ENCODE peak calls at places on chromosomes 3 and 15, in seven cellular contexts. G is endothelial cell; X is Peyer's patch; L is CD8-positive, alpha-beta T cell; T is cardiac muscle cell; J is HT1080; F is activated CD4-positive, alpha-beta T cell treated with anti-CD3 and anti-CD28 coated beads for 24 hours. O is an unnamed sample.

GRCh38 chr15:33013827-33014445 is 180.6 kb downstream of the FMN1 start:
- DNase-seq in T (peak; percentile 43), L (no peak), G (no peak), F (no peak), X (no peak), J (peak; percentile 95), O (no peak)

GRCh38 chr3:73037369-73037699 is 24.1 kb upstream of the EBLN2 start:
- DNase-seq in J (peak; percentile 7), T (peak; percentile 35), F (no peak), X (no peak), G (no peak), L (no peak), O (no peak)

GRCh38 chr3:157785071-157785826 is 282.0 kb upstream of the VEPH1 start:
- DNase-seq in F (no peak), T (peak; percentile 84), X (no peak), G (no peak), J (peak; percentile 96), L (no peak), O (no peak)

GRCh38 chr3:144586382-144586781 is 614.8 kb downstream of the DIPK2A start:
- DNase-seq in T (peak; percentile 62), L (no peak), G (no peak), F (no peak), J (no peak), X (no peak), O (no peak)

GRCh38 chr3:61030469-61031035 is 220.7 kb downstream of the FHIT start:
- DNase-seq in J (peak; percentile 57), L (no peak), T (no peak), G (no peak), F (no peak), X (no peak), O (no peak)

GRCh38 chr15:42062284-42062806 is 32.0 kb downstream of the PLA2G4D start:
- DNase-seq in J (no peak), X (no peak), L (no peak), T (no peak), F (no peak), G (no peak), O (no peak)

GRCh38 chr3:49771340-49771938 is 14.9 kb downstream of the IP6K1 start:
- DNase-seq in X (no peak), L (no peak), F (no peak), T (no peak), J (no peak), G (no peak), O (no peak)

GRCh38 chr3:102024270-102024904 is 175.1 kb downstream of the NFKBIZ start:
- DNase-seq in F (no peak), L (no peak), J (no peak), G (no peak), X (no peak), T (no peak), O (no peak)

GRCh38 chr15:78159395-78159794 is 10.2 kb downstream of the IDH3A start:
- DNase-seq in J (no peak), G (no peak), L (no peak), X (no peak), T (no peak), F (no peak), O (no peak)

GRCh38 chr15:101652783-101653430 is 726 bp upstream of the TM2D3 start:
- DNase-seq in G (no peak), L (no peak), F (no peak), X (no peak), T (no peak), J (no peak), O (no peak)